ENCODE peak calls at places on chromosomes 11 and 22, in eight cellular contexts. S is HCT116, W is SK-N-SH, K is OCI-LY7, A is hepatocyte, I is GM23248, Q is PC-3, C is GM23338. H is an unnamed sample.

GRCh38 chr11:128840137-128840536 is 27.0 kb downstream of the KCNJ1 start:
- DNase-seq in S (no peak), Q (no peak), A (no peak), I (no peak), C (no peak), W (no peak), K (no peak), H (no peak)

GRCh38 chr11:19713221-19714092 is 820 bp downstream of the NAV2 start:
- DNase-seq in C (peak; percentile 52), S (no peak), K (no peak), I (peak; percentile 42), A (peak; percentile 15), W (peak; percentile 34), Q (no peak), H (no peak)

GRCh38 chr11:118042791-118043190 is 34.1 kb upstream of the TMPRSS4 start:
- DNase-seq in I (no peak), Q (no peak), C (no peak), A (no peak), W (no peak), K (no peak), S (no peak), H (no peak)

GRCh38 chr11:76785513-76785912 is 2.4 kb downstream of the TSKU start:
- DNase-seq in C (peak; percentile 66), W (no peak), S (no peak), I (no peak), Q (no peak), K (no peak), A (no peak), H (no peak)

GRCh38 chr11:95849087-95849825 is 59.0 kb downstream of the CEP57 start:
- DNase-seq in A (peak; percentile 70), Q (peak; percentile 88), K (peak; percentile 24), I (peak; percentile 84), C (peak; percentile 59), S (peak; percentile 32), W (peak; percentile 22), H (peak; percentile 56)

GRCh38 chr22:40462195-40462988 is 92.0 kb downstream of the SGSM3 start:
- DNase-seq in S (no peak), A (no peak), I (no peak), Q (no peak), K (peak; percentile 53), W (no peak), C (no peak), H (no peak)

GRCh38 chr22:41526802-41527799 is 17.2 kb downstream of the POLR3H start:
- DNase-seq in Q (peak; percentile 33), A (peak; percentile 48), S (no peak), I (peak; percentile 60), W (peak; percentile 64), K (peak; percentile 60), C (peak; percentile 70), H (no peak)

GRCh38 chr22:49671331-49672012 is 156.2 kb downstream of the BRD1 start:
- DNase-seq in C (no peak), I (no peak), K (no peak), Q (no peak), A (no peak), S (no peak), W (no peak), H (no peak)

GRCh38 chr22:48089601-48090331 is 1327.3 kb downstream of the TBC1D22A start:
- DNase-seq in S (no peak), K (no peak), W (no peak), A (peak; percentile 61), Q (peak; percentile 18), C (no peak), I (peak; percentile 52), H (no peak)

GRCh38 chr22:26182723-26183122 is 13.5 kb downstream of the SEZ6L start:
- DNase-seq in W (peak; percentile 32), C (peak; percentile 8), A (no peak), S (no peak), Q (no peak), I (no peak), K (no peak), H (no peak)

GRCh38 chr11:22656128-22656527 is 10.3 kb upstream of the GAS2 start:
- DNase-seq in Q (no peak), K (no peak), C (no peak), A (no peak), W (no peak), S (no peak), I (no peak), H (no peak)

GRCh38 chr11:65657426-65657825 is 5.3 kb downstream of the RELA start:
- DNase-seq in A (no peak), W (no peak), K (no peak), S (no peak), I (no peak), Q (no peak), C (no peak), H (no peak)

GRCh38 chr11:8863838-8864237 is 47.2 kb upstream of the AKIP1 start:
- DNase-seq in K (no peak), S (no peak), I (peak; percentile 80), W (no peak), A (no peak), C (no peak), Q (peak; percentile 57), H (peak; percentile 47)

GRCh38 chr22:44164031-44164430 is 16.7 kb upstream of the PARVG start:
- DNase-seq in C (no peak), K (no peak), Q (no peak), W (no peak), I (no peak), S (no peak), A (no peak), H (no peak)

GRCh38 chr11:128463975-128464374 is 123.4 kb downstream of the ETS1 start:
- DNase-seq in A (no peak), Q (no peak), S (no peak), C (no peak), K (no peak), I (no peak), W (no peak), H (no peak)

DNA sequence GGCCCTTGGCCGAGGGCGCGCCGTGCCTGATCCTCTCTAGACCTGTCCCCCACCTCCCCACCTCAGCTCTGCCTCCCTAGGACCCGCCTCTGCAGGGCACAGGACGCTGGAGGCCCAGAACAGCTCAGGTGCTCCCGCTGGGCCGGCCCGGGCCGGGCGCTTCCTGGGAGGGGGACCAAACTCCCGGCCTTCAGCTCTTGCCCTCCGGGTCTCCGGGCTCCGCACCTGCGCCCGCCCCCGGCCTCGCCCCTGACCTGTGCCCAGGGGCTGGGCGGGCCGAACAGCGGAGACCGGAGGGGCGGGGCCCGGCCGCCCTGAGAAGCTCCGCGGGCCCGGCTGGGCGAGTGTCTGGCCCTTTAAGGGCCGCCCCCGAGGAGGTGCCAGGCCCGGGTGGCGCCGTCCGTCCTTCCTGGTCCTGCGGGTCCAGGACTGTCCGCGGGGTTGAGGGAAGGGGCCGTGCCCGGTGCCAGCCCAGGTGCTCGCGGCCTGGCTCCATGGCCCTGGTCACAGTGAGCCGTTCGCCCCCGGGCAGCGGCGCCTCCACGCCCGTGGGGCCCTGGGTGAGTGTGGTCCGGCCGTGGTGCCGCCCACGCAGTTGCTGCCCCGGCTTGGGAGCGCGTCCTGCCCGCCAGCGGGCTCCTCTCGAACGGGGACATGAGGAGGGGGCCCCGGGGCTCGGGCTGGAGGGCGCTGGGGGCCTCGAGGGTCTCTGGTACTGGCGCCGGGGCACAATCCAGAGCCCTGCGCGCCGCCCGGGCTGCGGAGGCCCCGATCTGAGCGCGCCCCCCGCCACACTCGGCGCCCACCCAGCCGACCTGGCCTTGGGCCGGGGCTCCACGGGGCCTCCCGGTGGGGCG is at the start of gene SSH3:
- DNase-seq in A (peak; percentile 91), I (peak; percentile 82), S (peak; percentile 42), K (no peak), Q (peak; percentile 88), W (peak; percentile 89), C (peak; percentile 92), H (peak; percentile 81)
- H2AFZ ChIP-seq in A (peak within 1 kb of the TSS; percentile 89), I (peak within 1 kb of the TSS; percentile 64), S (no peak within 1 kb of the TSS), K (no peak within 1 kb of the TSS), Q (peak within 1 kb of the TSS; percentile 54), W (peak within 1 kb of the TSS; percentile 74), C (peak within 1 kb of the TSS; percentile 90), H (peak within 1 kb of the TSS; percentile 71)

DNA sequence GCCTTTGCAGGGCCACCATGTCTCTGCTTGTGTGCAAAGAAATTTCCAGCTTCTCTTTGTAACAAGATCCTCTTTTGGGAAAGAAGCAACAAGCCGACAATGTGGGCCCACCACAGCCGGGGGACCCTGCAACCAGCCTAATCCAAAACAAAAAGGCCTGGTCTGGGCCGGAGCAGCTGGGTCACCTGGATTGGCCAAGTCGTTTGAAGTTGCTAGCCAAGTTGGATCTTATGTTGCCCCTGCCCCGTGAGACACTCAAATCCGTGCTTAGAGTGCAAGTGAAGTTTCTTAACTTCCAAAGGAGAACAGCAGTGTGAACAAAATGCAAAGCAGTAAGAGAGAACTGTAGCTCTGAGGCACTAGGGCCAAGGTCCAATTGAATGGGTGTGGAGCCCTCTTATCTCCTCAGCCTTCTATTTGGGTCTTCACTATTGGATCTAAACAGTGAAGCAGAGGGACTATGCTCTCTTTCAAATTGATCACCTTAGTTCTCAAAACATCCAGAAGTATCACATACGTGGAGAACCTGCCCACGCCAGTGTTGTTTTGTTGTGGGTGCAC is 49.7 kb downstream of the C22orf31 start:
- DNase-seq in C (no peak), K (no peak), Q (no peak), W (no peak), A (no peak), I (no peak), S (no peak), H (no peak)
- H3K9me2 ChIP-seq in C (no peaks in the 10 kb centered on the region), K (no peaks in the 10 kb centered on the region), Q (no peaks in the 10 kb centered on the region), W (no peaks in the 10 kb centered on the region), A (no peaks in the 10 kb centered on the region), I (no peaks in the 10 kb centered on the region), S (no peaks in the 10 kb centered on the region), H (no peaks in the 10 kb centered on the region)

DNA sequence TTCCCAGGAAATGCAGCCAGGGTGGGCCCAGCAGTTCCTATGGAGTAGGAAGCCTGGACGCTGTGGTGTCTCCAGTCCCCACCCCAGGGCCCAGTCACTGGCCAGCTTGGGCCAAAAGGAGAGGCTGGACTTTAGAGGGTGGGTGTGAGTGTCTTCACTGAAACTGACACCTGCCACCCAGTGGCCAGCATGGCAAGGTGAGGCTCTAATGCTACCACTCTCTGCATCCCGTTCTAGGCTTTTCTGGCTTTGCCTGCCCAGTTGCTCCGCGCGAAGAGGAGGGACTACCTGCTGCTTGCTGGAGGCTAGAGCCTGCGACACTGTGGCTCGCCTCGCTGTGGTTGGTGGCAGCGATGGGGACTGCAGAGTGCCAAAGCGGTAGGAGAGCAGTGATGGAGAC is 35.4 kb downstream of the C22orf42 start:
- DNase-seq in K (no peak), Q (peak; percentile 24), I (no peak), W (no peak), S (no peak), A (no peak), C (peak; percentile 81), H (no peak)
- H2AFZ ChIP-seq in K (no peak overlapping the region), Q (no peak overlapping the region), I (no peak overlapping the region), W (no peak overlapping the region), S (no peak overlapping the region), A (no peak overlapping the region), C (peak overlapping the region; percentile 21), H (no peak overlapping the region)

DNA sequence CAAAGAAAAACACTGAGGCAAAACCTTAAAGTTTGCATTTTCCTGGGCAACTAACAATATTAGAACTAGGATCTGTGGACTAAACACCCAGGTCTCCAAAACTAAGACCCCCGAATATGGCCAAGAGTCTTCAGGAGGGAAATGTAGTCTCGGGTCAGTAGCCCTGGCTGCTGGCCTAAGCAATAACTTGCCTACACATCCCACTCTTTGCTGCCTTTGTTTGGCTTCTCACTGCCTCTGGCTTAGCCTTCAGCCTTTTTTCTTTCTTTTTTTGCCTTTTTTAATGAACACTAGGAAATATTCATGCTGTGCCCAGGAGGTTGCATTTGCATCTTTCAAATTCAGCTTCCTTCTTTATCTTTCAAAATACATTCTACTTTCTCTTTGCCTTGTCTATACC is 164.8 kb upstream of the TRPC6 start:
- DNase-seq in C (peak; percentile 33), K (no peak), S (no peak), W (no peak), Q (no peak), I (no peak), A (no peak), H (no peak)
- H3K9me2 ChIP-seq in C (peaks cover 8% of the 10 kb centered on the region), K (no peaks in the 10 kb centered on the region), S (no peaks in the 10 kb centered on the region), W (no peaks in the 10 kb centered on the region), Q (no peaks in the 10 kb centered on the region), I (no peaks in the 10 kb centered on the region), A (no peaks in the 10 kb centered on the region), H (no peaks in the 10 kb centered on the region)